ENCODE peak calls at places on chromosomes 16 and 17, in seven cellular contexts. N is mesendoderm, W is IMR-90, O is neuronal stem cell, H is mesenchymal stem cell, B is H1, D is H9. T is an unnamed sample.

GRCh38 chr17:34306466-34306865 is 12.8 kb upstream of the CCL8 start:
- DNase-seq in W (peak; percentile 87), D (peak; percentile 54), O (no peak), B (peak; percentile 51), H (peak; percentile 24), N (peak; percentile 74), T (no peak)

GRCh38 chr16:85265161-85265784 is 153.0 kb upstream of the CIBAR2 start:
- DNase-seq in O (no peak), N (no peak), H (no peak), D (no peak), W (no peak), B (no peak), T (no peak)

GRCh38 chr16:84725481-84726078 is 25.8 kb downstream of the USP10 start:
- DNase-seq in D (no peak), O (no peak), N (peak; percentile 64), B (no peak), W (no peak), H (no peak), T (peak; percentile 88)

GRCh38 chr17:27318228-27318627 is 24.3 kb downstream of the WSB1 start:
- DNase-seq in W (no peak), O (no peak), D (peak; percentile 13), B (no peak), H (no peak), N (no peak), T (no peak)

GRCh38 chr16:29315916-29316517 is 90.5 kb downstream of the NPIPB11 start:
- DNase-seq in W (no peak), D (peak; percentile 48), O (peak; percentile 26), H (no peak), B (no peak), N (peak; percentile 35), T (peak; percentile 6)

GRCh38 chr16:55030944-55031343 is 100.3 kb downstream of the IRX5 start:
- DNase-seq in O (no peak), D (no peak), N (peak; percentile 77), W (no peak), H (no peak), B (no peak), T (no peak)

GRCh38 chr17:80892900-80893603 is 98.6 kb upstream of the CHMP6 start:
- DNase-seq in N (no peak), H (peak; percentile 93), D (no peak), W (peak; percentile 79), O (no peak), B (no peak), T (peak; percentile 38)

GRCh38 chr17:45052052-45052772 is 780 bp upstream of the DCAKD start:
- DNase-seq in H (peak; percentile 47), B (peak; percentile 73), N (peak; percentile 49), D (peak; percentile 67), W (no peak), O (peak; percentile 39), T (peak; percentile 41)

GRCh38 chr17:41559548-41559947 is 12.3 kb downstream of the KRT9 start:
- DNase-seq in N (no peak), W (peak; percentile 41), H (peak; percentile 39), D (no peak), B (no peak), O (no peak), T (peak; percentile 5)

GRCh38 chr16:30837904-30838303 is 50.9 kb upstream of the ZNF629 start:
- DNase-seq in H (no peak), D (no peak), N (peak; percentile 71), O (no peak), B (no peak), W (peak; percentile 23), T (peak; percentile 67)

GRCh38 chr17:56083475-56083874 is 69.8 kb upstream of the ANKFN1 start:
- DNase-seq in H (no peak), B (no peak), N (no peak), O (no peak), D (no peak), W (no peak), T (peak; percentile 38)

GRCh38 chr16:31479752-31480151 is 3.2 kb upstream of the SLC5A2 start:
- DNase-seq in W (no peak), H (no peak), B (no peak), D (no peak), N (no peak), O (no peak), T (no peak)

GRCh38 chr17:14261406-14261805 is 24.7 kb upstream of the CDRT15 start:
- DNase-seq in D (no peak), W (no peak), O (no peak), B (no peak), H (no peak), N (no peak), T (no peak)

GRCh38 chr16:69191136-69191535 is 4.2 kb downstream of the SNTB2 start:
- DNase-seq in O (no peak), W (no peak), H (no peak), D (no peak), B (no peak), N (no peak), T (no peak)

GRCh38 chr17:81223758-81224122 is 975 bp upstream of the CEP131 start:
- DNase-seq in D (no peak), N (peak; percentile 47), B (no peak), W (no peak), O (no peak), H (no peak), T (peak; percentile 61)

GRCh38 chr16:77540656-77541055 is 105.8 kb upstream of the ADAMTS18 start:
- DNase-seq in N (peak; percentile 10), W (no peak), B (no peak), D (no peak), H (peak; percentile 92), O (no peak), T (no peak)

GRCh38 chr17:73340093-73340596 is 28.3 kb upstream of the CDC42EP4 start:
- DNase-seq in B (no peak), H (peak; percentile 97), D (no peak), N (no peak), W (peak; percentile 95), O (no peak), T (peak; percentile 65)

GRCh38 chr17:57534863-57535651 is 210.0 kb downstream of the CCDC182 start:
- DNase-seq in B (no peak), H (peak; percentile 40), N (peak; percentile 59), O (no peak), W (no peak), D (no peak), T (no peak)

GRCh38 chr17:68602267-68602644 is 1.1 kb upstream of the FAM20A start:
- DNase-seq in O (no peak), N (no peak), B (no peak), D (no peak), H (no peak), W (no peak), T (peak; percentile 82)

GRCh38 chr16:66502020-66502913 is 47.7 kb downstream of the TK2 start:
- DNase-seq in W (peak; percentile 46), O (no peak), N (no peak), H (peak; percentile 46), B (no peak), D (no peak), T (peak; percentile 96)

GRCh38 chr16:3214904-3215600 is 19.9 kb downstream of the ZNF200 start:
- DNase-seq in N (no peak), O (no peak), B (no peak), W (no peak), H (no peak), D (no peak), T (no peak)

GRCh38 chr17:79094261-79094660 is 19.6 kb downstream of the ENGASE start:
- DNase-seq in D (no peak), N (no peak), B (no peak), W (no peak), H (no peak), O (no peak), T (no peak)
- H3K4me1 ChIP-seq in D (no peaks in the 10 kb centered on the region), N (no peaks in the 10 kb centered on the region), B (peaks cover 3% of the 10 kb centered on the region), W (no peaks in the 10 kb centered on the region), H (no peaks in the 10 kb centered on the region), O (peaks cover 7% of the 10 kb centered on the region), T (no peaks in the 10 kb centered on the region)

GRCh38 chr17:223723-224471 is 42.4 kb upstream of the DOC2B start:
- DNase-seq in D (no peak), N (no peak), B (no peak), W (no peak), H (no peak), O (no peak), T (no peak)

GRCh38 chr17:218711-219110 is 37.3 kb upstream of the DOC2B start:
- DNase-seq in O (no peak), D (no peak), H (no peak), B (no peak), N (no peak), W (no peak), T (no peak)

GRCh38 chr17:219696-220095 is 38.2 kb upstream of the DOC2B start:
- DNase-seq in H (no peak), O (no peak), D (no peak), W (no peak), N (no peak), B (no peak), T (no peak)

GRCh38 chr17:225551-225950 is 44.1 kb upstream of the DOC2B start:
- DNase-seq in B (no peak), D (no peak), W (no peak), H (no peak), O (no peak), N (no peak), T (no peak)

DNA sequence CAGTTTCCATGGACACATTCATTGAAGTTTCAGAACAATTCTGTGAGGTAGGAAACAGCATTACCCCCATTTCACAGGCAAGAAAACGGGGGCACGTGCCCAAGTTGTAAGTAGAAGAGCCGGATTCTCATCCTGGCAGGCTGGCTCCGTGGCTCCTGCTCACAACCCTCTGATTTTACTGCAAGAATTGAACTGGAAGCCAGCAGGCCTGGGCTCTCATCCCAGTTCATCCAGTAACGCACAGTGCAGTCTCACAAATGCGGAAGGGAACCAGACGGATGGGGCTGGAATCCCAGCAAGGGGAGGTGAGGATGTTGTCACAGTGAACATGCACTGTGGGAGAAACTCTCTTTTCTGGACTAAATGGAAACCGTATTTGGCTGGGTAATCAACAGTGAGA is 40.7 kb upstream of the DOC2B start:
- DNase-seq in W (no peak), O (no peak), N (no peak), H (no peak), B (no peak), D (no peak), T (no peak)
- H3K4ac ChIP-seq in W (no peak overlapping the region), O (no peak overlapping the region), N (no peak overlapping the region), H (no peak overlapping the region), B (no peak overlapping the region), D (no peak overlapping the region), T (no peak overlapping the region)

GRCh38 chr16:27727941-27728340 is 178.0 kb downstream of the KATNIP start:
- DNase-seq in N (no peak), O (no peak), W (no peak), B (no peak), D (no peak), H (no peak), T (no peak)

GRCh38 chr16:27725271-27726010 is 175.5 kb downstream of the KATNIP start:
- DNase-seq in H (no peak), W (no peak), D (no peak), B (no peak), N (no peak), O (no peak), T (no peak)

GRCh38 chr16:27724491-27724878 is 174.5 kb downstream of the KATNIP start:
- DNase-seq in N (no peak), O (no peak), D (no peak), H (no peak), B (no peak), W (no peak), T (no peak)

GRCh38 chr16:27728691-27729090 is 178.7 kb downstream of the KATNIP start:
- DNase-seq in H (no peak), O (no peak), N (no peak), D (no peak), W (no peak), B (no peak), T (no peak)

GRCh38 chr16:27726621-27727275 is 176.8 kb downstream of the KATNIP start:
- DNase-seq in O (no peak), N (no peak), H (no peak), W (peak; percentile 53), B (no peak), D (no peak), T (peak; percentile 92)
- H2AK5ac ChIP-seq in O (no peak overlapping the region), N (no peak overlapping the region), H (no peak overlapping the region), W (no peak overlapping the region), B (no peak overlapping the region), D (no peak overlapping the region), T (no peak overlapping the region)

GRCh38 chr17:77369544-77369971 is 228.8 kb downstream of the SEC14L1 start:
- DNase-seq in D (no peak), O (no peak), N (no peak), H (no peak), W (no peak), B (no peak), T (no peak)
- H3K4me1 ChIP-seq in D (peaks cover 6% of the 10 kb centered on the region), O (peaks cover 32% of the 10 kb centered on the region), N (peaks cover 15% of the 10 kb centered on the region), H (peaks cover 57% of the 10 kb centered on the region), W (peaks cover 39% of the 10 kb centered on the region), B (peaks cover 21% of the 10 kb centered on the region), T (peaks cover 10% of the 10 kb centered on the region)